ENCODE peak calls at places on chromosomes 1 and 21, in six cellular contexts. E is tibial nerve, C is transverse colon, Y is esophagus muscularis mucosa, W is lower leg skin, N is H1. F is an unnamed sample.

GRCh38 chr1:24830680-24831272 is 85.5 kb downstream of the CLIC4 start:
- DNase-seq in E (no peak), C (no peak), Y (no peak), W (no peak), N (no peak), F (no peak)

GRCh38 chr1:13775916-13776315 is 75.9 kb downstream of the PRDM2 start:
- DNase-seq in E (no peak), C (no peak), Y (no peak), W (no peak), N (no peak), F (no peak)

GRCh38 chr1:37040773-37041172 is 6.5 kb upstream of the GRIK3 start:
- DNase-seq in E (no peak), C (no peak), Y (no peak), W (no peak), N (no peak), F (no peak)

GRCh38 chr1:75412616-75413015 is 198.3 kb downstream of the SLC44A5 start:
- DNase-seq in E (no peak), C (no peak), Y (no peak), W (no peak), N (no peak), F (no peak)

GRCh38 chr1:26552720-26553119 is 23.2 kb downstream of the RPS6KA1 start:
- DNase-seq in E (no peak), C (no peak), Y (no peak), W (no peak), N (no peak), F (no peak)

GRCh38 chr21:37700641-37701202 is 215.5 kb downstream of the KCNJ6 start:
- DNase-seq in E (no peak), C (no peak), Y (no peak), W (no peak), N (peak), F (peak)

GRCh38 chr1:81029266-81029665 is 771.5 kb upstream of the ADGRL2 start:
- DNase-seq in E (no peak), C (no peak), Y (no peak), W (no peak), N (no peak), F (no peak)

GRCh38 chr1:15206418-15207030 is 40.5 kb upstream of the FHAD1 start:
- DNase-seq in E (no peak), C (no peak), Y (no peak), W (no peak), N (no peak), F (peak)

GRCh38 chr1:180912801-180913616 is at the start of gene KIAA1614:
- DNase-seq in E (no peak), C (no peak), Y (no peak), W (peak), N (peak), F (no peak)

GRCh38 chr1:109805486-109806180 is 41.9 kb upstream of the EPS8L3 start:
- DNase-seq in E (no peak), C (peak), Y (no peak), W (peak), N (no peak), F (no peak)

GRCh38 chr1:223748773-223749733 is 36.7 kb downstream of the CAPN2 start:
- DNase-seq in E (peak), C (peak), Y (peak), W (peak), N (peak), F (peak)

GRCh38 chr1:156970017-156970416 is 49.6 kb downstream of the LRRC71 start:
- DNase-seq in E (no peak), C (no peak), Y (no peak), W (no peak), N (no peak), F (no peak)

DNA sequence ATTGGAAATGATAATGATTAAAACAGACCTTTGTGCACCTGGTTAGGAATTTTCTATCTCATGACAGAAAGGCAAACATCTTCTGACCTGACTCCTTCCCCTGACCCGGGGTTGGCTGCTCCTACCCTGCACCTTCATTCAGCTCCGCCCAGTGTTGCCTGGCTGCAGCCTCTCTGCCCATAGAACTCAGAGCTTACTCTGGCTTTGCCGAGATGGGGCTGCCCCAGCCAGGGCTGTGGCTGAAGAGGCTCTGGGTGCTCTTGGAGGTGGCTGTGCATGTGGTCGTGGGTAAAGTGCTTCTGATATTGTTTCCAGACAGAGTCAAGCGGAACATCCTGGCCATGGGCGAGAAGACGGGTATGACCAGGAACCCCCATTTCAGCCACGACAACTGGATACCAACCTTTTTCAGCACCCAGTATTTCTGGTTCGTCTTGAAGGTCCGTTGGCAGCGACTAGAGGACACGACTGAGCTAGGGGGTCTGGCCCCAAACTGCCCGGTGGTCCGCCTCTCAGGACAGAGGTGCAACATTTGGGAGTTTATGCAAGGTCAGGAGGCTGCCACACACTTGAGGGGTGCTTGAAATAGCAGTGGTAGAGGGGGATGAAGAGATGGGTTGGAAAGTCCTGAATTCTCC is at the start of gene DIO1:
- DNase-seq in E (no peak), C (no peak), Y (no peak), W (peak), N (no peak), F (no peak)
- TF ChIP-seq POLR2A in E (no peak), C (no peak), Y (no peak), W (no peak), N (no peak), F (no peak)

GRCh38 chr1:234518876-234519275 is 39.9 kb upstream of the TARBP1 start:
- DNase-seq in E (no peak), C (no peak), Y (no peak), W (no peak), N (no peak), F (no peak)

GRCh38 chr1:234521802-234522185 is 42.8 kb upstream of the TARBP1 start:
- DNase-seq in E (no peak), C (no peak), Y (no peak), W (no peak), N (no peak), F (no peak)

GRCh38 chr1:234517087-234517802 is 38.3 kb upstream of the TARBP1 start:
- DNase-seq in E (no peak), C (no peak), Y (no peak), W (no peak), N (no peak), F (no peak)

GRCh38 chr1:234520908-234521801 is 42.2 kb upstream of the TARBP1 start:
- DNase-seq in E (no peak), C (no peak), Y (no peak), W (no peak), N (no peak), F (peak)

GRCh38 chr1:234519506-234519905 is 40.5 kb upstream of the TARBP1 start:
- DNase-seq in E (no peak), C (no peak), Y (no peak), W (no peak), N (no peak), F (no peak)
- H3K4me3 ChIP-seq in E (no peak), C (no peak), Y (no peak), W (no peak), N (no peak), F (no peak)

GRCh38 chr1:221743416-221744208 is 1.7 kb upstream of the DUSP10 start:
- DNase-seq in E (no peak), C (no peak), Y (no peak), W (no peak), N (no peak), F (peak)
- TF ChIP-seq POLR2A in E (no peak), C (no peak), Y (no peak), W (no peak), N (no peak), F (peak)

DNA sequence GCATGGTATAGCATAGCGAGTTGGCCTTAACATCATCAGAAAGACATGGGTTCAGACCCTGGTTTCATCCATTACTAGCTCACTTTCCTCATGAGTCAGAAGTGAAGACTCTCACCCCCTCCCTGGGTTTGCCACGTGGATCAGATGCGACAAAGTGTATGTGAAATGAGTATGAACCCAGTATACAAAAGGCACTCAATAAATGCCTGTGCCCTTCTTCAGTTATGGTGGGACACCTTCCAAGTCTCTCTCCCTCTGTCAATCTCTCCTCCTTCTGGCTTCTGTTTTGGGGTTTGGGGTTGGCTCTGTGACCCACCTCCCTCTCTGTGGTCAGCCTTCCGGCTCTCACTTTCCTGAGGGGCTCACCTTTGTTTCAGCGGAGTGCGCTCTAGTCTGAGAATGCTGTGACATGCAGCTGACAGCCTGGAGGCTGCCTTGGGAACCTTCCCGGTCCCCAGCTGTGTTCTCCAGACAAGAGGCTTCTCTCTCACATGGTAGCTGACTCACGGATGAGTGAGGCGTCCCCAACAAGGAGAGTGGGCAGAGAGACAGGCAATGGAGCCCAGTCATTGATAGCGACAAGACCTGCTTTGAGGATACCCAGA is 155.0 kb upstream of the EDN2 start:
- DNase-seq in E (no peak), C (no peak), Y (no peak), W (peak), N (no peak), F (no peak)
- H3K4me3 ChIP-seq in E (no peak), C (no peak), Y (no peak), W (no peak), N (no peak), F (no peak)

DNA sequence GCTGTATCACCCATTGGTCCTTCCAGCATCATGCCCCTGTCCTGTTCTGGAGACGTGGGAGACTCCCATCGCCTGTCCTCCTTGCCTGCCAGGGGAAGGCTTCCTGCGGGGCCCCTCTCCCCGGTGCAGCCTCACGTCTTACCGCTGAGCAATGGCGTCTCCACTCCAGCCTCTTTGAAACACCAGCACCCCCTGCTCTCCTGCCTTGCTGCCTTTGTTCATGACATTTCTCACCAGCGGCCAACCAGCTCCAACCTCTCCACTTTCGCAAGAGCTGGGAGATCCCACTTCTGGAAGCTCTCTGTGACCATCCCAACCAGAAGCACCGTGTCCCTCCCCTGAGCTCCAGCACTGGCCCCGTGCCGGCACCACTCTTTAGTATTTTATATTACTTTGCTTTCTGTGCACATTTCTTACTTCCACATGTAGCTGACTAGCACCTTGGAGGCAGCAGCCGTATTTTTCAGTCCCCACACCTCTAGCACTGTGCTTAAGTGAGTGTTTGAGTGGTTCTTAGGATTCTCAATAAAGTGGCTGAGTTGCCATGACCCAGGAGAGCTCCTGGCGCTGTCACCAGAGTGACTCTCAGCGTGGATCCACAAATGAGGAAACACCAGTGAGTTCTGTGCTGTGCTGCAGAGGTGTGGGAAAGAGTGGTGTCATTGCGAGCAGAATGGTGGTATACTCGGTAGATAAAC is 83.5 kb downstream of the ATP5PO start:
- DNase-seq in E (no peak), C (no peak), Y (no peak), W (no peak), N (no peak), F (no peak)
- TF ChIP-seq POLR2A in E (no peak), C (no peak), Y (no peak), W (no peak), N (no peak), F (no peak)

DNA sequence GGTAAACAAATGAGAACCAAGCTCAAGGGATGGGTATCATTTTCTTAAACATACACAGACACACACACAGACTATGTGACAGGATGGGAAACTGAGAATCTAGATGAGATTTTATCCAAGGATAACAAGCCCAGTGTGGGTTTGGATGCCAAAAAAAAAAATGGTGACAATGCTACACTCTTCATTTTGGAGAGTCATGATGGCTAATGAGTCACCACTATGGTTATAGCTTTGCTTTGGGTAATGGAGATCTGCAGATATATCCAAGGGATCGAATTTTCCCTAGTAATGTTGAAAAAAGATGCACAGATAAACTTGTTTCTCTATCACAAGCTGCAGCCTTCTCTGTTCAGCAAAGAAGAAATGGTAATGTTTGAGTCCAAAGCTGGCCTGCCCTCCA is 395.4 kb upstream of the LYPLAL1 start:
- DNase-seq in E (no peak), C (no peak), Y (no peak), W (no peak), N (no peak), F (no peak)
- H3K4me3 ChIP-seq in E (no peak), C (no peak), Y (no peak), W (no peak), N (no peak), F (no peak)

GRCh38 chr1:22131062-22131461 is 11.8 kb downstream of the WNT4 start:
- DNase-seq in E (no peak), C (no peak), Y (no peak), W (no peak), N (no peak), F (no peak)

GRCh38 chr1:22131875-22132486 is 10.9 kb downstream of the WNT4 start:
- DNase-seq in E (no peak), C (peak), Y (no peak), W (no peak), N (peak), F (peak)

GRCh38 chr1:22132517-22133235 is 10.2 kb downstream of the WNT4 start:
- DNase-seq in E (no peak), C (no peak), Y (no peak), W (no peak), N (no peak), F (peak)

GRCh38 chr1:22133247-22133927 is 9.5 kb downstream of the WNT4 start:
- DNase-seq in E (no peak), C (no peak), Y (no peak), W (no peak), N (peak), F (no peak)

DNA sequence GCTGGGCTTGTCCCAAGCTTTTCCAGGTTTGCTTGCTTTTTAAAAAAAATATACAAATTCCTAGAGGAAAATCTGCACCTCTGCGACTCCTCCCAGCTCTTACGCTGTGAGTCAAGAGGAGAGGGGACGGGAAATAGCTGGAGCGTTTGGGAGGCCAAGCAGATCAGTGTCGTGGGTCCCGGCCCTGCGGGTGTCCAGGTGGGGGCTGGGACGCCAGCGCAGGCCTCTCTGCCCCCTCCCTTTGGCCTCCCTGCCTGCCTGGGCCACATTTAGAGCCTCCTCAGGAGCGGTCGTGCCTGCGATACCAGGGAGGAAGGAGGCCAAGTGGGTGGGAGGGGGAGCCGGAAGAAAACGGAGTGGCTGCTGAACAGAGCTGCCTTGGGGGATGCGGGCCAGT is 9.0 kb downstream of the WNT4 start:
- DNase-seq in E (no peak), C (no peak), Y (no peak), W (no peak), N (no peak), F (no peak)
- TF ChIP-seq POLR2A in E (no peak), C (no peak), Y (no peak), W (no peak), N (no peak), F (no peak)